ENCODE peak calls at places on chromosomes 2 and 18, in ten cellular contexts. F, E, L, D, C, B, A, Y, K and G are unnamed samples.

GRCh38 chr2:59427980-59428379 is 1125.5 kb downstream of the BCL11A start:
- DNase-seq in F (no peak), E (no peak), L (no peak), B (no peak), C (no peak), A (no peak), D (no peak), Y (no peak), K (no peak), G (no peak)

GRCh38 chr2:120205901-120206581 is 17.2 kb downstream of the TMEM185B start:
- DNase-seq in E (no peak), K (no peak), D (no peak), L (no peak), B (peak), Y (no peak), A (peak), F (no peak), C (no peak), G (no peak)

GRCh38 chr2:18804540-18804939 is 215.2 kb upstream of the NT5C1B start:
- DNase-seq in E (no peak), Y (no peak), A (no peak), D (no peak), K (no peak), B (peak), C (no peak), L (no peak), F (no peak), G (no peak)

GRCh38 chr2:134463726-134464076 is 209.8 kb downstream of the MGAT5 start:
- DNase-seq in Y (no peak), D (no peak), F (no peak), C (no peak), B (no peak), E (no peak), L (no peak), A (no peak), K (no peak), G (no peak)

GRCh38 chr2:191857406-191857805 is 10.5 kb upstream of the CAVIN2 start:
- DNase-seq in D (peak), Y (no peak), K (no peak), E (no peak), B (peak), A (no peak), C (no peak), F (no peak), L (no peak), G (no peak)

GRCh38 chr18:24631238-24632025 is 171.0 kb downstream of the HRH4 start:
- DNase-seq in B (no peak), K (peak), F (peak), Y (no peak), E (no peak), D (no peak), C (no peak), L (no peak), A (no peak), G (no peak)

GRCh38 chr2:56121995-56122394 is 61.8 kb upstream of the CCDC85A start:
- DNase-seq in A (no peak), Y (no peak), F (no peak), E (no peak), L (no peak), D (no peak), B (no peak), C (no peak), K (no peak), G (no peak)

GRCh38 chr2:179701524-179702110 is 159.8 kb downstream of the ZNF385B start:
- DNase-seq in D (peak), Y (no peak), C (no peak), F (no peak), E (no peak), L (no peak), A (no peak), B (no peak), K (no peak), G (no peak)

GRCh38 chr2:159349674-159350299 is 63.3 kb upstream of the WDSUB1 start:
- DNase-seq in L (no peak), E (no peak), D (no peak), A (no peak), K (no peak), B (no peak), Y (no peak), C (no peak), F (no peak), G (no peak)

GRCh38 chr18:59109375-59109774 is 30.3 kb upstream of the SEC11C start:
- DNase-seq in A (no peak), D (no peak), E (no peak), F (no peak), B (no peak), K (no peak), L (no peak), Y (no peak), C (no peak), G (no peak)

GRCh38 chr2:219561179-219562048 is 9.9 kb downstream of the OBSL1 start:
- DNase-seq in F (no peak), E (no peak), B (no peak), D (no peak), K (no peak), C (no peak), L (no peak), A (no peak), Y (no peak), G (no peak)

GRCh38 chr18:77113361-77114069 is 19.1 kb downstream of the MBP start:
- DNase-seq in Y (no peak), D (no peak), F (no peak), E (no peak), A (no peak), C (no peak), K (no peak), B (no peak), L (no peak), G (no peak)

GRCh38 chr2:30148850-30149249 is 2.0 kb downstream of the YPEL5 start:
- DNase-seq in C (no peak), E (no peak), F (no peak), K (no peak), A (no peak), Y (no peak), B (no peak), L (no peak), D (no peak), G (no peak)

GRCh38 chr18:67525328-67526110 is 9.0 kb upstream of the DSEL start:
- DNase-seq in A (no peak), K (no peak), F (peak), E (no peak), B (peak), L (no peak), C (peak), D (peak), Y (peak), G (no peak)

GRCh38 chr2:157155992-157156391 is 101.5 kb upstream of the GALNT5 start:
- DNase-seq in B (no peak), F (no peak), Y (no peak), C (no peak), D (peak), A (no peak), L (no peak), K (no peak), E (no peak), G (no peak)

GRCh38 chr2:43619511-43619910 is 17.5 kb upstream of the PLEKHH2 start:
- DNase-seq in B (no peak), L (no peak), Y (no peak), C (no peak), E (no peak), A (no peak), D (no peak), K (no peak), F (no peak), G (no peak)

GRCh38 chr2:2265747-2266259 is 65.3 kb downstream of the MYT1L start:
- DNase-seq in A (no peak), F (no peak), Y (no peak), L (no peak), B (no peak), D (no peak), E (no peak), C (no peak), K (no peak), G (no peak)

GRCh38 chr2:202158796-202159195 is 79.6 kb downstream of the SUMO1 start:
- DNase-seq in Y (no peak), C (no peak), K (no peak), F (no peak), E (no peak), B (peak), L (no peak), A (no peak), D (no peak), G (no peak)